ENCODE peak calls at places on chromosome 17, in four cellular contexts. Q, O, E and V are unnamed samples.

GRCh38 chr17:65489413-65490170 is 71.9 kb downstream of the AXIN2 start:
- DNase-seq in Q (no peak), O (no peak), E (no peak), V (no peak)

GRCh38 chr17:76354747-76355310 is 1.1 kb upstream of the PRPSAP1 start:
- DNase-seq in O (no peak), Q (no peak), E (peak; percentile 88), V (peak; percentile 48)

GRCh38 chr17:74355065-74355464 is 6.6 kb downstream of the BTBD17 start:
- DNase-seq in O (no peak), Q (no peak), E (no peak), V (no peak)

GRCh38 chr17:9072626-9073339 is 51.5 kb downstream of the NTN1 start:
- DNase-seq in O (no peak), E (no peak), Q (no peak), V (no peak)

GRCh38 chr17:4914009-4914408 is 11.1 kb upstream of the CHRNE start:
- DNase-seq in Q (no peak), E (no peak), O (no peak), V (no peak)

GRCh38 chr17:82679586-82680465 is 18.7 kb downstream of the RAB40B start:
- DNase-seq in Q (no peak), E (no peak), O (no peak), V (no peak)

GRCh38 chr17:74987909-74988711 is 678 bp downstream of the CDR2L start:
- DNase-seq in O (no peak), Q (peak; percentile 86), E (peak; percentile 70), V (no peak)

GRCh38 chr17:7988750-7989178 is 13.7 kb upstream of the GUCY2D start:
- DNase-seq in Q (peak; percentile 74), O (peak; percentile 66), E (peak; percentile 54), V (no peak)

DNA sequence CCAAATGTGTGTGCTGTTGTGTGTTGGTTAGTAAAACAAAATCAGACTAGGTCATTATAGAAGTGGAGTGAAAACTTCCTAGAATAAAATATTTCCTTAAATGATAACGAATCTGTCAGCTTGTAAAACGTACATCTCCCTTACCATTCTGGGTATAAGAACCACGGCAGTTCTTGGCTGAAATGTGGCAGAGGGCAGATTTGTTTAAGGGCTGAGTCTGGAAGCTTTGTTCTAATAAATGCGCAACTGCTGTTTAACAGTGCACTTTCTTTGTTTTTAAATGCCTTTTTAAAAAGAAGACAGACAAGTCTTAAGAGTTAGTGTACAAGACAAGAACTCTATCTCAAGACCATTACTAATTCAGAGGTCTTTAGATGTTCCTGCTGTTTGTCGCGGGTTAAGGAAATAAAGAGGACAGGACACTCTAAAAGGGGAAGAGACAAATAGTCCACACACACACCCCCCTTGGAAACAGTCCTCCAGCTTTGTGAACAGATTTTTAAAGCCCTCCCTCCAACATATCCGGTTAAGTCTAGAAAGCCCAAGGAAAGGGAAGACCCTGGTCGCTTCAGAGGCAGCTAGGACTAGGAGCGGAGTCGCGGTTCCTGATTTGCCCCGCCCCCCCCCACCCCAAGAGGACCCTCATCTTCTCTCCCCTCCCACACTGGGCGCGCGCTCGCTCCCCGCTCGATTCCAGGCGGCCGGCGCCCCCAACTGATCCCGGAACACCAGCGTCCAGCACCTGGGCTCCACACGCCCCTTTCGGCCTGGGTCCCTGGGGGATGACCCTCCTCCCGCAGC is 649 bp downstream of the SYNRG start:
- DNase-seq in E (peak; percentile 57), O (no peak), Q (peak; percentile 79), V (peak; percentile 27)
- TF ChIP-seq NRF1 in E (no peak), O (no peak), Q (no peak), V (no peak)

GRCh38 chr17:68377771-68378201 is 79.5 kb downstream of the WIPI1 start:
- DNase-seq in E (no peak), O (no peak), Q (no peak), V (no peak)
- TF ChIP-seq NRF1 in E (no peak), O (no peak), Q (no peak), V (no peak)

DNA sequence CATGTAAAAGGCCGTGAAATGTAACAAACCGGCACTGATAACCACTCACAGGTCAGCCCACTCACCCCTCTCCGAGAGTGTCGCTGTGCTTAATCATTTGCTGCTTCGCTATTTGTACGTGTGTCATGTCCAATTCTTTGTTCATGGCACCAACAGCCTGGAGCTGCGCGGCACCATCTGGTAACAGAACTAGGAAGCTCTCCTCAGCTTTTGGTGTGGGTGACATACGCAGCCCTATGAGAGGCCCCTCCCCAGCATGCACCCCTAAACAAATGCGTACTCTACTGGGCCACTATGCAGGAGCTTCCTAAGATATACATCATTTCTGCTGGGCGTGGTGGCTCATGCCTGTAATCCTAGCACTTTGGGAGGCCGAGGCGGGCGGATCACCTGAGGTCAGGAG is 2.3 kb upstream of the PECAM1 start:
- DNase-seq in O (no peak), E (peak; percentile 65), Q (no peak), V (no peak)
- TF ChIP-seq NRF1 in O (no peak), E (peak; percentile 74), Q (no peak), V (no peak)

DNA sequence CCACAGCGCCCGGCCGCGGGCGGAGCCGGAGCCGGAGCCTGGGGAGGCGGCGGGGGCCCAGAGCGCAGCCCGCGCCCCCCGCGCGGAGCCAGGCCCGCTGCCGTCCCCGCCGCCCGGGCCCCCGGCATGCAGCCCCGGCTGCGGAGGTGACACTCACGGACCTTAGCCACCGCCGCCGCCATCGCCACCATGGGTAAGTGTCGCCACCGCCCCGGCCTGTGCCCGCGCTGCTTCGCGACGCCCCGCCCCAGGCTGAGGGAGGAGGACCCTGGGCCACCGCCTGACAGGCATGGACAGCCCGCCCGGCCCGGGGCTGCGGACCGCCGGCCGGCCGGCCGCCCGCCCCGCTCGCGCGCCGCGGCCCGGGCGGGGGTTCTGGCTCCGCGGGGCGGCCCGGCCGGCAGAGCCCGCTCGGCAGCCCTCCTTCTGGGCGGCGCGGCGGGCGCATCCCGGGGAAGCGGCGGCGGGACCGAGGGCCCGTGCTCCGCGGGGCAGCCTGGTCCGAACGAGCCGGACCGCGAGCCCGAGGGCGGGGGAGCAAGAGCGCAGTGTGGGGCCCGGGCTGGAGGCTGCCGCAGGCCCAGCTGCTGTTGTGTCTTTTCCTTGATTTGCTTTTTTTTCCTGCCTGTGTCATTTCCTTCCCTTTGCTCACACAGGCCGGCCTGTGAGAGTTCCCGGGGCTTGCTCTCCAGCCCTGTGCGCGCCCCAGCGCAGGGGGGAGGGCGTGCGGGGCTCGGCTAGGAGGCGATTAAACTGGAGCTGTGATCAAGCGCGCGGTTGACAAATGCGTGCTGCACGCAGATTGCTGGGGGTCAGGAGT is 564 bp downstream of the MAP3K3 start:
- DNase-seq in Q (peak; percentile 94), O (no peak), E (peak; percentile 72), V (no peak)
- TF ChIP-seq NRF1 in Q (peak; percentile 37), O (no peak), E (peak; percentile 65), V (no peak)

DNA sequence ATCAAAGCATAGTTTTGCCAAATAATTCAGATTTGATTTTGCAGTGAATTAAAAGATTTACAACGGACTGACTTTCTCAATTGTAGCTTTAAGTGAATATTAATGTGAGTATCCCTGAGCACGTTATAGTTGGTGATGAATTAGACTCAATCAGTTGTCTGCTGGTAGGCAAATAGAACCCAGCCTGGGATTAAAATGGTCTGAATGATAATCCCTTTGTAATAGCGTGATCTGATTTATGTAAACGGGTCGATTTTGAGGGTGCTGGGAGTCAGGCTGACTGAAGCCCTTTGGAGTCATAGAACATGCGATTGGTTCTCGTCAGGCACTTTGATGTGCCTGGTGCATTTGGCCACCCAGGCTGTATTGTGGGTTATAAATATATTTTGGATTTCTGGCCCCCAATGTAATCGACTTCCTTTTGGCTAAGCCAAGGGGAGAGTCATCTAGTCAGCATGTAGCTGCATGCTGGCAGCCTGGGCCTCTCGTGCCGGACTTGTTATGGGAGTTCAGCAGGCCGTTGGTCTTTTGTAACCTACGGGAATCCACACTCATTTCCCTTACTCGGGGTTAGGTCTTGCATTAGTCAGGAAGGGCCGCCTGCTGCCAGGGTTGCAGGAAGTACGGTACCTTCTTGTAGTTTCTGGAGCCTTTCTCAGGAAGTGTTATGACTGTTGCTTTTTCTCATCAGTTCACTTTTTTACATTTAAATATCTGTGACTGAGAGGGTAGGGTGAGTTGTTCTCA is 5.4 kb downstream of the PGS1 start:
- DNase-seq in Q (no peak), O (peak; percentile 74), E (no peak), V (no peak)
- TF ChIP-seq NRF1 in Q (no peak), O (no peak), E (no peak), V (no peak)